ENCODE peak calls at places on chromosomes 2 and 18, in nine cellular contexts. R is neural progenitor cell, V is BJ, Z is heart right ventricle, X is stomach, T is pancreas, W is esophagus muscularis mucosa, P is psoas muscle, K is transverse colon. G is an unnamed sample. For H3K27me3, the result is how much of the 10 kb centered on the place peaks cover.

GRCh38 chr2:23760746-23761145 is 166.2 kb downstream of the ATAD2B start:
- DNase-seq in K (no peak), Z (no peak), V (no peak), T (no peak), R (no peak), W (no peak), X (no peak), P (no peak), G (no peak)

GRCh38 chr2:105397025-105397722 is 1.7 kb downstream of the FHL2 start:
- DNase-seq in Z (no peak), V (no peak), W (no peak), R (no peak), P (no peak), T (no peak), X (no peak), K (peak), G (no peak)

GRCh38 chr2:24424387-24424786 is 64.1 kb upstream of the ITSN2 start:
- DNase-seq in K (no peak), T (no peak), W (no peak), X (no peak), Z (no peak), P (no peak), R (no peak), V (no peak), G (no peak)

GRCh38 chr18:46332286-46332801 is 228.2 kb downstream of the HAUS1 start:
- DNase-seq in V (no peak), R (no peak), T (no peak), K (no peak), P (no peak), X (no peak), W (no peak), Z (no peak), G (no peak)

GRCh38 chr2:233831011-233831721 is 23.2 kb downstream of the HJURP start:
- DNase-seq in P (no peak), T (no peak), V (no peak), W (no peak), X (peak), Z (no peak), K (no peak), R (no peak), G (peak)

GRCh38 chr18:8499810-8500663 is 109.2 kb upstream of the RAB12 start:
- DNase-seq in Z (no peak), K (no peak), P (no peak), R (no peak), W (no peak), T (no peak), X (no peak), V (no peak), G (no peak)

GRCh38 chr2:196592331-196592911 is 47.1 kb upstream of the CCDC150 start:
- DNase-seq in T (no peak), Z (peak), W (no peak), R (no peak), K (no peak), X (no peak), P (no peak), V (no peak), G (peak)

GRCh38 chr2:158507141-158507540 is 50.4 kb downstream of the PKP4 start:
- DNase-seq in T (no peak), Z (no peak), X (no peak), W (peak), P (no peak), K (no peak), V (no peak), R (no peak), G (no peak)

GRCh38 chr18:30121397-30121796 is 921.1 kb downstream of the DSC3 start:
- DNase-seq in P (no peak), K (no peak), R (no peak), W (no peak), Z (no peak), X (no peak), T (no peak), V (no peak), G (no peak)

GRCh38 chr18:75858754-75859153 is 431.3 kb upstream of the SMIM21 start:
- DNase-seq in X (no peak), W (no peak), T (no peak), P (no peak), Z (no peak), R (no peak), K (no peak), V (no peak), G (no peak)

GRCh38 chr2:194962254-194962653 is 694.8 kb upstream of the SLC39A10 start:
- DNase-seq in T (no peak), Z (no peak), W (no peak), P (no peak), V (no peak), K (no peak), R (no peak), X (no peak), G (no peak)

GRCh38 chr2:16139663-16140610 is 199.6 kb downstream of the MYCN start:
- DNase-seq in K (no peak), Z (no peak), P (no peak), W (peak), T (no peak), X (no peak), R (no peak), V (no peak), G (no peak)

GRCh38 chr2:99806758-99807157 is 316.9 kb upstream of the REV1 start:
- DNase-seq in K (no peak), X (no peak), Z (no peak), T (no peak), V (no peak), R (no peak), P (no peak), W (no peak), G (no peak)

GRCh38 chr18:58438161-58438983 is 190.5 kb downstream of the ALPK2 start:
- DNase-seq in W (no peak), X (no peak), P (no peak), Z (no peak), K (no peak), V (no peak), R (peak), T (no peak), G (peak)

GRCh38 chr2:54629914-54630609 is 93.4 kb upstream of the EML6 start:
- DNase-seq in R (no peak), W (no peak), T (peak), P (peak), V (no peak), K (peak), X (peak), Z (peak), G (peak)

GRCh38 chr2:108575132-108575966 is 41.1 kb downstream of the LIMS1 start:
- DNase-seq in V (peak), K (no peak), T (no peak), R (peak), P (no peak), X (no peak), W (no peak), Z (no peak), G (peak)

GRCh38 chr2:86037141-86037794 is 68.4 kb downstream of the POLR1A start:
- DNase-seq in T (peak), K (peak), X (peak), V (peak), R (no peak), W (no peak), Z (peak), P (peak), G (peak)

GRCh38 chr2:3493610-3493997 is 25.7 kb downstream of the ADI1 start:
- DNase-seq in K (no peak), Z (peak), V (no peak), W (no peak), T (no peak), P (no peak), R (peak), X (no peak), G (peak)

GRCh38 chr2:241037498-241037897 is 39.1 kb downstream of the SNED1 start:
- DNase-seq in Z (no peak), K (no peak), P (no peak), V (no peak), T (no peak), R (no peak), W (no peak), X (no peak), G (no peak)

GRCh38 chr2:238466242-238466598 is 39.5 kb downstream of the ASB1 start:
- DNase-seq in T (no peak), X (peak), V (no peak), Z (no peak), P (no peak), W (peak), R (no peak), K (no peak), G (no peak)

GRCh38 chr2:174176898-174177297 is 71.4 kb downstream of the OLA1 start:
- DNase-seq in T (no peak), R (no peak), X (no peak), K (no peak), W (no peak), P (no peak), Z (no peak), V (no peak), G (peak)

GRCh38 chr18:51890762-51891161 is 449.2 kb upstream of the DCC start:
- DNase-seq in P (no peak), W (no peak), Z (no peak), K (peak), R (no peak), V (no peak), T (peak), X (peak), G (peak)

GRCh38 chr2:177628817-177629216 is 236.2 kb downstream of the AGPS start:
- DNase-seq in P (no peak), R (no peak), T (no peak), W (no peak), K (no peak), V (no peak), Z (no peak), X (no peak), G (no peak)

GRCh38 chr2:14560686-14561085 is 71.8 kb upstream of the LRATD1 start:
- DNase-seq in V (no peak), P (no peak), Z (no peak), R (no peak), X (no peak), T (no peak), K (no peak), W (peak), G (no peak)

GRCh38 chr2:181790716-181791649 is 100.5 kb upstream of the ITPRID2 start:
- DNase-seq in V (peak), P (no peak), K (peak), W (no peak), X (no peak), T (no peak), R (no peak), Z (no peak), G (peak)

GRCh38 chr2:235949567-235950472 is 218.4 kb downstream of the GBX2 start:
- DNase-seq in K (no peak), Z (no peak), T (no peak), X (no peak), R (no peak), V (no peak), P (no peak), W (no peak), G (no peak)

GRCh38 chr18:54671291-54671881 is 80.3 kb downstream of the DYNAP start:
- DNase-seq in X (no peak), P (no peak), K (no peak), R (peak), T (no peak), Z (no peak), V (no peak), W (no peak), G (peak)

GRCh38 chr2:236769981-236770671 is 200.5 kb downstream of the ACKR3 start:
- DNase-seq in X (no peak), R (no peak), P (no peak), K (no peak), W (no peak), V (peak), Z (no peak), T (no peak), G (peak)

GRCh38 chr18:21851327-21851961 is 110.9 kb downstream of the MIB1 start:
- DNase-seq in X (no peak), R (no peak), K (no peak), V (no peak), T (no peak), Z (no peak), W (no peak), P (no peak), G (no peak)
- TF ChIP-seq CTCF in X (no peak), R (peak), K (peak), V (peak), T (no peak), Z (peak), W (peak), P (peak), G (no peak)

GRCh38 chr18:61841709-61842108 is 51.1 kb downstream of the RNF152 start:
- DNase-seq in P (no peak), R (no peak), V (no peak), W (no peak), Z (no peak), K (no peak), T (no peak), X (no peak), G (no peak)

GRCh38 chr18:61847164-61847791 is 45.5 kb downstream of the RNF152 start:
- DNase-seq in R (no peak), W (no peak), T (no peak), V (no peak), Z (no peak), K (no peak), X (no peak), P (no peak), G (no peak)

GRCh38 chr18:61842146-61842545 is 50.7 kb downstream of the RNF152 start:
- DNase-seq in T (no peak), W (no peak), K (no peak), Z (no peak), X (no peak), P (no peak), R (no peak), V (no peak), G (no peak)

GRCh38 chr18:61844726-61845125 is 48.1 kb downstream of the RNF152 start:
- DNase-seq in W (no peak), K (no peak), P (no peak), X (no peak), Z (no peak), T (no peak), R (no peak), V (no peak), G (no peak)

GRCh38 chr18:61845212-61845611 is 47.6 kb downstream of the RNF152 start:
- DNase-seq in T (no peak), W (no peak), P (no peak), V (no peak), K (no peak), Z (no peak), X (no peak), R (no peak), G (no peak)
- H3K27me3 ChIP-seq in T (under half), W (under half), P (under half), V (under half), K (under half), Z (under half), X (under half), R (under half), G (under half)

GRCh38 chr2:172863341-172863740 is 127.7 kb downstream of the RAPGEF4 start:
- DNase-seq in K (no peak), V (no peak), W (no peak), P (no peak), T (no peak), R (no peak), Z (no peak), X (no peak), G (no peak)

GRCh38 chr2:172865422-172865821 is 129.8 kb downstream of the RAPGEF4 start:
- DNase-seq in X (no peak), P (no peak), T (no peak), W (peak), Z (no peak), K (no peak), R (no peak), V (no peak), G (no peak)

GRCh38 chr2:172861632-172862031 is 126.0 kb downstream of the RAPGEF4 start:
- DNase-seq in W (peak), K (no peak), R (no peak), X (no peak), V (no peak), Z (no peak), P (no peak), T (no peak), G (no peak)

GRCh38 chr2:172862077-172862476 is 126.4 kb downstream of the RAPGEF4 start:
- DNase-seq in W (no peak), K (no peak), P (no peak), Z (no peak), T (no peak), V (no peak), R (no peak), X (no peak), G (no peak)

GRCh38 chr2:172864182-172864581 is 128.5 kb downstream of the RAPGEF4 start:
- DNase-seq in T (no peak), P (peak), R (peak), W (peak), V (no peak), K (peak), X (peak), Z (peak), G (no peak)
- TF ChIP-seq CTCF in T (peak), P (peak), R (peak), W (peak), V (peak), K (peak), X (peak), Z (peak), G (peak)

GRCh38 chr2:63052411-63053234 is 2.0 kb downstream of the OTX1 start:
- DNase-seq in X (no peak), R (peak), Z (no peak), W (peak), T (no peak), V (no peak), K (no peak), P (no peak), G (no peak)
- H3K27me3 ChIP-seq in X (half or more), R (half or more), Z (half or more), W (half or more), T (under half), V (under half), K (half or more), P (under half), G (under half)